ENCODE peak calls at places on chromosomes 3 and 15, in ten cellular contexts. One of them, this sample, is unnamed.
A peak's percentile ranks its signal among the peaks of the same experiment; 100 is the strongest.

GRCh38 chr3:183307749-183308148 is 54.7 kb downstream of the B3GNT5 start:
- DNase-seq in heart right ventricle: no peak
- DNase-seq in pancreas: no peak
- DNase-seq in heart left ventricle: no peak
- DNase-seq in CD4-positive, CD25-positive, alpha-beta regulatory T cell: no peak
- DNase-seq in BJ: no peak
- DNase-seq in neural progenitor cell: no peak
- DNase-seq in SJSA1: no peak
- DNase-seq in ovary: no peak
- DNase-seq in naive thymus-derived CD4-positive, alpha-beta T cell: no peak
- DNase-seq in this sample: no peak

GRCh38 chr3:69536306-69537020 is 150.6 kb upstream of the FRMD4B start:
- DNase-seq in naive thymus-derived CD4-positive, alpha-beta T cell: no peak
- DNase-seq in pancreas: no peak
- DNase-seq in BJ: no peak
- DNase-seq in neural progenitor cell: no peak
- DNase-seq in heart left ventricle: no peak
- DNase-seq in heart right ventricle: no peak
- DNase-seq in ovary: no peak
- DNase-seq in CD4-positive, CD25-positive, alpha-beta regulatory T cell: no peak
- DNase-seq in SJSA1: no peak
- DNase-seq in this sample: peak; percentile 62

GRCh38 chr3:64195786-64196185 is 29.5 kb downstream of the PRICKLE2 start:
- DNase-seq in heart right ventricle: no peak
- DNase-seq in neural progenitor cell: no peak
- DNase-seq in pancreas: no peak
- DNase-seq in heart left ventricle: no peak
- DNase-seq in BJ: no peak
- DNase-seq in SJSA1: no peak
- DNase-seq in CD4-positive, CD25-positive, alpha-beta regulatory T cell: no peak
- DNase-seq in ovary: no peak
- DNase-seq in naive thymus-derived CD4-positive, alpha-beta T cell: no peak
- DNase-seq in this sample: no peak

GRCh38 chr3:77648214-77648613 is 608.3 kb downstream of the ROBO2 start:
- DNase-seq in neural progenitor cell: no peak
- DNase-seq in ovary: no peak
- DNase-seq in SJSA1: no peak
- DNase-seq in BJ: peak; percentile 5
- DNase-seq in heart right ventricle: no peak
- DNase-seq in heart left ventricle: no peak
- DNase-seq in CD4-positive, CD25-positive, alpha-beta regulatory T cell: no peak
- DNase-seq in naive thymus-derived CD4-positive, alpha-beta T cell: no peak
- DNase-seq in pancreas: no peak
- DNase-seq in this sample: no peak

GRCh38 chr15:40739854-40740253 is 15.2 kb downstream of the RMDN3 start:
- DNase-seq in heart right ventricle: no peak
- DNase-seq in SJSA1: no peak
- DNase-seq in CD4-positive, CD25-positive, alpha-beta regulatory T cell: no peak
- DNase-seq in BJ: no peak
- DNase-seq in heart left ventricle: no peak
- DNase-seq in pancreas: no peak
- DNase-seq in naive thymus-derived CD4-positive, alpha-beta T cell: no peak
- DNase-seq in ovary: no peak
- DNase-seq in neural progenitor cell: no peak
- DNase-seq in this sample: peak; percentile 48

GRCh38 chr15:47415539-47415971 is 301.8 kb upstream of the SEMA6D start:
- DNase-seq in pancreas: no peak
- DNase-seq in heart right ventricle: no peak
- DNase-seq in heart left ventricle: no peak
- DNase-seq in CD4-positive, CD25-positive, alpha-beta regulatory T cell: no peak
- DNase-seq in BJ: no peak
- DNase-seq in SJSA1: no peak
- DNase-seq in ovary: no peak
- DNase-seq in naive thymus-derived CD4-positive, alpha-beta T cell: no peak
- DNase-seq in neural progenitor cell: no peak
- DNase-seq in this sample: no peak

GRCh38 chr3:183826448-183826847 is 1.1 kb upstream of the MAP6D1 start:
- DNase-seq in naive thymus-derived CD4-positive, alpha-beta T cell: no peak
- DNase-seq in CD4-positive, CD25-positive, alpha-beta regulatory T cell: no peak
- DNase-seq in pancreas: peak; percentile 74
- DNase-seq in ovary: no peak
- DNase-seq in heart left ventricle: no peak
- DNase-seq in heart right ventricle: no peak
- DNase-seq in neural progenitor cell: no peak
- DNase-seq in SJSA1: no peak
- DNase-seq in BJ: no peak
- DNase-seq in this sample: peak; percentile 44

GRCh38 chr15:42499888-42500609 is 4.6 kb downstream of the SNAP23 start:
- DNase-seq in pancreas: no peak
- DNase-seq in naive thymus-derived CD4-positive, alpha-beta T cell: no peak
- DNase-seq in heart left ventricle: no peak
- DNase-seq in neural progenitor cell: no peak
- DNase-seq in BJ: no peak
- DNase-seq in heart right ventricle: no peak
- DNase-seq in CD4-positive, CD25-positive, alpha-beta regulatory T cell: no peak
- DNase-seq in ovary: no peak
- DNase-seq in SJSA1: peak; percentile 52
- DNase-seq in this sample: no peak

GRCh38 chr15:29711531-29711930 is 110.7 kb downstream of the TJP1 start:
- DNase-seq in naive thymus-derived CD4-positive, alpha-beta T cell: no peak
- DNase-seq in heart left ventricle: no peak
- DNase-seq in ovary: no peak
- DNase-seq in CD4-positive, CD25-positive, alpha-beta regulatory T cell: no peak
- DNase-seq in neural progenitor cell: no peak
- DNase-seq in pancreas: no peak
- DNase-seq in BJ: no peak
- DNase-seq in SJSA1: peak; percentile 60
- DNase-seq in heart right ventricle: no peak
- DNase-seq in this sample: no peak

GRCh38 chr3:24160424-24160823 is 215.3 kb downstream of the NR1D2 start:
- DNase-seq in neural progenitor cell: peak; percentile 59
- DNase-seq in BJ: no peak
- DNase-seq in naive thymus-derived CD4-positive, alpha-beta T cell: no peak
- DNase-seq in ovary: no peak
- DNase-seq in heart left ventricle: no peak
- DNase-seq in heart right ventricle: no peak
- DNase-seq in CD4-positive, CD25-positive, alpha-beta regulatory T cell: no peak
- DNase-seq in SJSA1: no peak
- DNase-seq in pancreas: no peak
- DNase-seq in this sample: peak; percentile 24

GRCh38 chr3:12679468-12679867 is 15.6 kb upstream of the RAF1 start:
- DNase-seq in SJSA1: peak; percentile 48
- DNase-seq in ovary: no peak
- DNase-seq in CD4-positive, CD25-positive, alpha-beta regulatory T cell: no peak
- DNase-seq in heart left ventricle: peak; percentile 30
- DNase-seq in BJ: peak; percentile 85
- DNase-seq in pancreas: no peak
- DNase-seq in neural progenitor cell: no peak
- DNase-seq in naive thymus-derived CD4-positive, alpha-beta T cell: no peak
- DNase-seq in heart right ventricle: no peak
- DNase-seq in this sample: no peak

GRCh38 chr15:99324700-99325099 is 73.4 kb downstream of the LRRC28 start:
- DNase-seq in heart left ventricle: no peak
- DNase-seq in naive thymus-derived CD4-positive, alpha-beta T cell: no peak
- DNase-seq in heart right ventricle: no peak
- DNase-seq in neural progenitor cell: no peak
- DNase-seq in BJ: no peak
- DNase-seq in pancreas: no peak
- DNase-seq in ovary: no peak
- DNase-seq in CD4-positive, CD25-positive, alpha-beta regulatory T cell: no peak
- DNase-seq in SJSA1: no peak
- DNase-seq in this sample: no peak

GRCh38 chr15:99326235-99326634 is 75.0 kb downstream of the LRRC28 start:
- DNase-seq in heart left ventricle: no peak
- DNase-seq in pancreas: no peak
- DNase-seq in neural progenitor cell: no peak
- DNase-seq in CD4-positive, CD25-positive, alpha-beta regulatory T cell: no peak
- DNase-seq in heart right ventricle: no peak
- DNase-seq in naive thymus-derived CD4-positive, alpha-beta T cell: no peak
- DNase-seq in SJSA1: no peak
- DNase-seq in BJ: no peak
- DNase-seq in ovary: no peak
- DNase-seq in this sample: no peak

GRCh38 chr15:99322643-99323405 is 71.5 kb downstream of the LRRC28 start:
- DNase-seq in neural progenitor cell: no peak
- DNase-seq in heart left ventricle: no peak
- DNase-seq in naive thymus-derived CD4-positive, alpha-beta T cell: no peak
- DNase-seq in pancreas: no peak
- DNase-seq in heart right ventricle: no peak
- DNase-seq in BJ: no peak
- DNase-seq in SJSA1: no peak
- DNase-seq in CD4-positive, CD25-positive, alpha-beta regulatory T cell: no peak
- DNase-seq in ovary: no peak
- DNase-seq in this sample: no peak

GRCh38 chr15:99321477-99321876 is 70.2 kb downstream of the LRRC28 start:
- DNase-seq in CD4-positive, CD25-positive, alpha-beta regulatory T cell: no peak
- DNase-seq in neural progenitor cell: no peak
- DNase-seq in heart right ventricle: no peak
- DNase-seq in naive thymus-derived CD4-positive, alpha-beta T cell: no peak
- DNase-seq in SJSA1: no peak
- DNase-seq in pancreas: no peak
- DNase-seq in BJ: no peak
- DNase-seq in ovary: no peak
- DNase-seq in heart left ventricle: no peak
- DNase-seq in this sample: no peak

GRCh38 chr15:99324082-99324620 is 72.9 kb downstream of the LRRC28 start:
- DNase-seq in SJSA1: peak; percentile 83
- DNase-seq in heart left ventricle: no peak
- DNase-seq in BJ: peak; percentile 56
- DNase-seq in CD4-positive, CD25-positive, alpha-beta regulatory T cell: peak; percentile 8
- DNase-seq in neural progenitor cell: no peak
- DNase-seq in naive thymus-derived CD4-positive, alpha-beta T cell: no peak
- DNase-seq in ovary: no peak
- DNase-seq in pancreas: no peak
- DNase-seq in heart right ventricle: no peak
- DNase-seq in this sample: no peak
- H3K4me3 ChIP-seq in SJSA1: peak overlapping the region; percentile 2
- H3K4me3 ChIP-seq in heart left ventricle: no peak overlapping the region
- H3K4me3 ChIP-seq in BJ: no peak overlapping the region
- H3K4me3 ChIP-seq in CD4-positive, CD25-positive, alpha-beta regulatory T cell: no peak overlapping the region
- H3K4me3 ChIP-seq in neural progenitor cell: no peak overlapping the region
- H3K4me3 ChIP-seq in naive thymus-derived CD4-positive, alpha-beta T cell: no peak overlapping the region
- H3K4me3 ChIP-seq in ovary: no peak overlapping the region
- H3K4me3 ChIP-seq in pancreas: no peak overlapping the region
- H3K4me3 ChIP-seq in heart right ventricle: no peak overlapping the region
- H3K4me3 ChIP-seq in this sample: no peak overlapping the region

GRCh38 chr3:141146979-141147470 is 84.6 kb upstream of the PXYLP1 start:
- DNase-seq in neural progenitor cell: no peak
- DNase-seq in CD4-positive, CD25-positive, alpha-beta regulatory T cell: no peak
- DNase-seq in BJ: no peak
- DNase-seq in ovary: no peak
- DNase-seq in SJSA1: no peak
- DNase-seq in heart right ventricle: no peak
- DNase-seq in pancreas: no peak
- DNase-seq in naive thymus-derived CD4-positive, alpha-beta T cell: no peak
- DNase-seq in heart left ventricle: no peak
- DNase-seq in this sample: peak; percentile 7
- H3K36me3 ChIP-seq in neural progenitor cell: no peaks in the 10 kb centered on the region
- H3K36me3 ChIP-seq in CD4-positive, CD25-positive, alpha-beta regulatory T cell: no peaks in the 10 kb centered on the region
- H3K36me3 ChIP-seq in BJ: no peaks in the 10 kb centered on the region
- H3K36me3 ChIP-seq in ovary: no peaks in the 10 kb centered on the region
- H3K36me3 ChIP-seq in SJSA1: no peaks in the 10 kb centered on the region
- H3K36me3 ChIP-seq in heart right ventricle: no peaks in the 10 kb centered on the region
- H3K36me3 ChIP-seq in pancreas: no peaks in the 10 kb centered on the region
- H3K36me3 ChIP-seq in naive thymus-derived CD4-positive, alpha-beta T cell: no peaks in the 10 kb centered on the region
- H3K36me3 ChIP-seq in heart left ventricle: no peaks in the 10 kb centered on the region
- H3K36me3 ChIP-seq in this sample: no peaks in the 10 kb centered on the region

GRCh38 chr3:129428020-129428381 is 435 bp downstream of the EFCAB12 start:
- DNase-seq in heart right ventricle: no peak
- DNase-seq in heart left ventricle: no peak
- DNase-seq in CD4-positive, CD25-positive, alpha-beta regulatory T cell: no peak
- DNase-seq in BJ: no peak
- DNase-seq in pancreas: no peak
- DNase-seq in naive thymus-derived CD4-positive, alpha-beta T cell: no peak
- DNase-seq in ovary: no peak
- DNase-seq in SJSA1: no peak
- DNase-seq in neural progenitor cell: no peak
- DNase-seq in this sample: peak; percentile 46
- H3K4me3 ChIP-seq in heart right ventricle: peak overlapping the region; percentile 35
- H3K4me3 ChIP-seq in heart left ventricle: peak overlapping the region; percentile 60
- H3K4me3 ChIP-seq in CD4-positive, CD25-positive, alpha-beta regulatory T cell: peak overlapping the region; percentile 60
- H3K4me3 ChIP-seq in BJ: peak overlapping the region; percentile 48
- H3K4me3 ChIP-seq in pancreas: peak overlapping the region; percentile 28
- H3K4me3 ChIP-seq in naive thymus-derived CD4-positive, alpha-beta T cell: peak overlapping the region; percentile 63
- H3K4me3 ChIP-seq in ovary: peak overlapping the region; percentile 54
- H3K4me3 ChIP-seq in SJSA1: peak overlapping the region; percentile 13
- H3K4me3 ChIP-seq in neural progenitor cell: peak overlapping the region; percentile 60
- H3K4me3 ChIP-seq in this sample: peak overlapping the region; percentile 53

DNA sequence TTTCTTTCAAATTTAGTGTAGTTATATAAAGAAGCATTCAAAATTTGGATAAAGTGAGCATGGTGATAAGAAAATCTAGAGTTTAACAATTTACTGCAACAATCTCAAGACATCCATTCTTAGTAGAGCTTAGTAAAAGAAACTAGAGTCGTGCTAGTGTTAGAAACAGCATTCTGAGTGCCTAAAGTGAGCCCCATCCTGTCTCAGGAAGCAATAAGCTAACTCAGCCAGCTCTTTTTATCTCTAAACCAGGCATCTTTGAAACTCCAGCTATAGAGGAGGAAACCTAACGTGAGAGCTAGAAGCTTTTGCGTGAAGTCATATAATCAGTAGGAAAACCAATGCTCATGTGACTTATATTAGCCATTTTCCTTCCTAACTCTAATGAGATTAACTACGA is 1187.1 kb upstream of the EPHA6 start:
- DNase-seq in BJ: no peak
- DNase-seq in CD4-positive, CD25-positive, alpha-beta regulatory T cell: no peak
- DNase-seq in heart right ventricle: no peak
- DNase-seq in pancreas: no peak
- DNase-seq in heart left ventricle: no peak
- DNase-seq in neural progenitor cell: peak; percentile 6
- DNase-seq in ovary: no peak
- DNase-seq in naive thymus-derived CD4-positive, alpha-beta T cell: no peak
- DNase-seq in SJSA1: no peak
- DNase-seq in this sample: no peak
- H3K36me3 ChIP-seq in BJ: no peaks in the 10 kb centered on the region
- H3K36me3 ChIP-seq in CD4-positive, CD25-positive, alpha-beta regulatory T cell: no peaks in the 10 kb centered on the region
- H3K36me3 ChIP-seq in heart right ventricle: no peaks in the 10 kb centered on the region
- H3K36me3 ChIP-seq in pancreas: no peaks in the 10 kb centered on the region
- H3K36me3 ChIP-seq in heart left ventricle: no peaks in the 10 kb centered on the region
- H3K36me3 ChIP-seq in neural progenitor cell: no peaks in the 10 kb centered on the region
- H3K36me3 ChIP-seq in ovary: no peaks in the 10 kb centered on the region
- H3K36me3 ChIP-seq in naive thymus-derived CD4-positive, alpha-beta T cell: no peaks in the 10 kb centered on the region
- H3K36me3 ChIP-seq in SJSA1: no peaks in the 10 kb centered on the region
- H3K36me3 ChIP-seq in this sample: no peaks in the 10 kb centered on the region